ENCODE peak calls at places on chromosome 7, in seven cellular contexts. P, N, M, T, A, V and U are unnamed samples.

GRCh38 chr7:112233048-112233697 is 26.7 kb downstream of the ZNF277 start:
- DNase-seq in M (no peak), A (no peak), P (no peak), T (no peak), N (no peak), V (no peak), U (no peak)

GRCh38 chr7:137488038-137488437 is 144.5 kb upstream of the PTN start:
- DNase-seq in T (no peak), N (no peak), M (no peak), V (no peak), A (no peak), P (no peak), U (no peak)

GRCh38 chr7:36448781-36449379 is 59.2 kb downstream of the ANLN start:
- DNase-seq in P (no peak), N (no peak), V (no peak), M (no peak), T (no peak), A (no peak), U (no peak)

GRCh38 chr7:94375713-94376112 is 19.0 kb upstream of the COL1A2 start:
- DNase-seq in P (no peak), N (no peak), V (no peak), T (no peak), A (peak; percentile 35), M (no peak), U (no peak)

GRCh38 chr7:101532000-101532399 is 97.1 kb downstream of the MYL10 start:
- DNase-seq in T (peak; percentile 22), V (no peak), N (no peak), M (no peak), P (no peak), A (no peak), U (no peak)

GRCh38 chr7:99201027-99201426 is 6.9 kb downstream of the KPNA7 start:
- DNase-seq in P (no peak), T (no peak), V (no peak), N (no peak), M (no peak), A (no peak), U (no peak)

GRCh38 chr7:24949884-24950283 is 30.1 kb downstream of the OSBPL3 start:
- DNase-seq in P (no peak), N (no peak), T (no peak), M (no peak), V (no peak), A (no peak), U (no peak)

GRCh38 chr7:12517451-12517850 is 53.1 kb upstream of the SCIN start:
- DNase-seq in V (no peak), N (no peak), A (no peak), M (no peak), T (no peak), P (no peak), U (no peak)

GRCh38 chr7:18693401-18693800 is 197.9 kb downstream of the HDAC9 start:
- DNase-seq in P (no peak), M (no peak), N (no peak), A (no peak), V (no peak), T (no peak), U (no peak)

GRCh38 chr7:27066148-27066547 is 29.7 kb downstream of the HOXA1 start:
- DNase-seq in P (no peak), M (no peak), T (no peak), V (no peak), A (no peak), N (no peak), U (no peak)

GRCh38 chr7:2224934-2225333 is 7.8 kb downstream of the MAD1L1 start:
- DNase-seq in P (no peak), N (no peak), A (no peak), M (no peak), V (no peak), T (no peak), U (no peak)

GRCh38 chr7:33792547-33793105 is 112.7 kb upstream of the BMPER start:
- DNase-seq in T (peak; percentile 64), V (no peak), P (no peak), A (no peak), N (no peak), M (no peak), U (no peak)

GRCh38 chr7:99418260-99418659 is 9.5 kb downstream of the BUD31 start:
- DNase-seq in P (no peak), T (no peak), M (no peak), N (no peak), A (no peak), V (no peak), U (no peak)

GRCh38 chr7:135862586-135863361 is 114.2 kb upstream of the FAM180A start:
- DNase-seq in P (no peak), T (no peak), N (no peak), V (no peak), A (no peak), M (no peak), U (no peak)

GRCh38 chr7:39720586-39720985 is 97.2 kb downstream of the RALA start:
- DNase-seq in T (no peak), P (no peak), A (no peak), N (no peak), M (no peak), V (no peak), U (no peak)

GRCh38 chr7:43905954-43906326 is 456 bp downstream of the URGCP start:
- DNase-seq in A (no peak), P (no peak), M (peak; percentile 23), V (peak; percentile 51), N (peak; percentile 6), T (peak; percentile 45), U (peak; percentile 6)

GRCh38 chr7:114426824-114427223 is 12.2 kb downstream of the FOXP2 start:
- DNase-seq in V (no peak), P (no peak), T (peak; percentile 66), A (no peak), N (no peak), M (no peak), U (no peak)

GRCh38 chr7:137731436-137731835 is 115.3 kb downstream of the DGKI start:
- DNase-seq in P (no peak), V (no peak), A (no peak), N (no peak), M (no peak), T (no peak), U (no peak)

GRCh38 chr7:30992414-30992813 is 28.7 kb downstream of the GHRHR start:
- DNase-seq in V (no peak), A (no peak), P (no peak), N (no peak), M (no peak), T (peak; percentile 94), U (no peak)

GRCh38 chr7:16905300-16906044 is 23.7 kb upstream of the AGR3 start:
- DNase-seq in M (no peak), T (no peak), A (no peak), P (no peak), N (no peak), V (no peak), U (no peak)

GRCh38 chr7:17369686-17370426 is 71.4 kb downstream of the AHR start:
- DNase-seq in N (no peak), P (no peak), A (no peak), V (no peak), T (no peak), M (no peak), U (no peak)

GRCh38 chr7:97390915-97391593 is 273.6 kb downstream of the SDHAF3 start:
- DNase-seq in P (no peak), A (no peak), M (no peak), N (no peak), T (no peak), V (no peak), U (no peak)

GRCh38 chr7:159026271-159027047 is 118.2 kb downstream of the VIPR2 start:
- DNase-seq in M (no peak), V (no peak), N (no peak), T (no peak), P (peak; percentile 31), A (no peak), U (no peak)